ENCODE peak calls at places on chromosomes 5 and 9, in nine cellular contexts. V is HCT116, W is GM23248, A is OCI-LY7, Q is neural progenitor cell, M is MM.1S, D is GM23338, Z is SK-N-SH, B is hepatocyte. C is an unnamed sample.

GRCh38 chr5:177527595-177527994 is 10.8 kb upstream of the DDX41 start:
- DNase-seq in V (no peak), W (no peak), A (no peak), Q (no peak), M (no peak), D (no peak), Z (no peak), B (no peak), C (no peak)

GRCh38 chr5:170536498-170536897 is 32.7 kb downstream of the KCNIP1 start:
- DNase-seq in V (no peak), W (no peak), A (no peak), Q (no peak), M (no peak), D (no peak), Z (no peak), B (no peak), C (no peak)

GRCh38 chr9:128928624-128929023 is 7.8 kb downstream of the PHYHD1 start:
- DNase-seq in V (no peak), W (no peak), A (no peak), Q (no peak), M (no peak), D (no peak), Z (no peak), B (no peak), C (no peak)

GRCh38 chr5:172858511-172858989 is 24.5 kb downstream of the ERGIC1 start:
- DNase-seq in V (no peak), W (peak; percentile 88), A (no peak), Q (no peak), M (no peak), D (no peak), Z (no peak), B (peak; percentile 69), C (peak; percentile 54)

GRCh38 chr5:68178579-68178978 is 37.0 kb upstream of the PIK3R1 start:
- DNase-seq in V (peak; percentile 3), W (no peak), A (no peak), Q (no peak), M (no peak), D (no peak), Z (no peak), B (peak; percentile 12), C (peak; percentile 28)

GRCh38 chr5:159156839-159157238 is 52.5 kb downstream of the RNF145 start:
- DNase-seq in V (peak; percentile 57), W (peak; percentile 82), A (peak; percentile 83), Q (peak; percentile 77), M (peak; percentile 72), D (peak; percentile 89), Z (peak; percentile 68), B (peak; percentile 88), C (peak; percentile 73)

GRCh38 chr5:172411423-172412111 is 42.8 kb downstream of the SH3PXD2B start:
- DNase-seq in V (no peak), W (peak; percentile 70), A (no peak), Q (no peak), M (no peak), D (no peak), Z (no peak), B (peak; percentile 42), C (no peak)

GRCh38 chr9:38343037-38343436 is 49.5 kb upstream of the ALDH1B1 start:
- DNase-seq in V (no peak), W (no peak), A (no peak), Q (no peak), M (no peak), D (no peak), Z (no peak), B (no peak), C (no peak)

GRCh38 chr9:133950206-133950915 is 41.8 kb downstream of the VAV2 start:
- DNase-seq in V (no peak), W (peak; percentile 53), A (no peak), Q (no peak), M (no peak), D (no peak), Z (no peak), B (no peak), C (no peak)

GRCh38 chr5:136034976-136035375 is 6.2 kb downstream of the TGFBI start:
- DNase-seq in V (no peak), W (no peak), A (no peak), Q (no peak), M (no peak), D (no peak), Z (no peak), B (no peak), C (no peak)

GRCh38 chr5:138110266-138110963 is 26.6 kb downstream of the WNT8A start:
- DNase-seq in V (no peak), W (no peak), A (no peak), Q (peak; percentile 46), M (no peak), D (peak; percentile 44), Z (no peak), B (no peak), C (peak; percentile 12)

GRCh38 chr9:133210202-133210532 is 1.1 kb upstream of the OBP2B start:
- DNase-seq in V (peak; percentile 8), W (no peak), A (no peak), Q (no peak), M (no peak), D (no peak), Z (no peak), B (no peak), C (peak; percentile 77)

GRCh38 chr5:135468086-135468485 is 15.9 kb upstream of the TIFAB start:
- DNase-seq in V (no peak), W (no peak), A (no peak), Q (no peak), M (no peak), D (no peak), Z (no peak), B (no peak), C (no peak)

GRCh38 chr9:14690986-14691730 is 2.1 kb downstream of the ZDHHC21 start:
- DNase-seq in V (no peak), W (peak; percentile 34), A (peak; percentile 21), Q (no peak), M (no peak), D (no peak), Z (no peak), B (no peak), C (peak; percentile 64)

GRCh38 chr9:124214596-124215550 is 42.9 kb upstream of the NEK6 start:
- DNase-seq in V (no peak), W (no peak), A (no peak), Q (no peak), M (no peak), D (no peak), Z (no peak), B (no peak), C (no peak)

GRCh38 chr5:16866795-16867584 is 69.1 kb downstream of the MYO10 start:
- DNase-seq in V (no peak), W (no peak), A (no peak), Q (peak; percentile 64), M (no peak), D (peak; percentile 54), Z (peak; percentile 51), B (no peak), C (no peak)

GRCh38 chr5:115542651-115543364 is 1.8 kb downstream of the FEM1C start:
- DNase-seq in V (no peak), W (peak; percentile 17), A (peak; percentile 13), Q (no peak), M (no peak), D (no peak), Z (no peak), B (no peak), C (peak; percentile 9)

GRCh38 chr5:106269252-106269843 is 1401.4 kb downstream of the EFNA5 start:
- DNase-seq in V (peak; percentile 24), W (peak; percentile 50), A (peak; percentile 18), Q (peak; percentile 11), M (no peak), D (peak; percentile 62), Z (no peak), B (peak; percentile 25), C (peak; percentile 65)
- H2AFZ ChIP-seq in V (no peak overlapping the region), W (no peak overlapping the region), A (no peak overlapping the region), Q (no peak overlapping the region), M (no peak overlapping the region), D (no peak overlapping the region), Z (no peak overlapping the region), B (no peak overlapping the region), C (no peak overlapping the region)

GRCh38 chr5:31449962-31450361 is 81.9 kb downstream of the DROSHA start:
- DNase-seq in V (no peak), W (no peak), A (no peak), Q (no peak), M (no peak), D (no peak), Z (no peak), B (no peak), C (no peak)

GRCh38 chr5:31459594-31459993 is 72.3 kb downstream of the DROSHA start:
- DNase-seq in V (no peak), W (peak; percentile 8), A (no peak), Q (no peak), M (no peak), D (no peak), Z (no peak), B (no peak), C (no peak)

GRCh38 chr5:31452314-31452713 is 79.6 kb downstream of the DROSHA start:
- DNase-seq in V (no peak), W (peak; percentile 30), A (no peak), Q (no peak), M (no peak), D (no peak), Z (no peak), B (no peak), C (no peak)

GRCh38 chr5:31453522-31453921 is 78.4 kb downstream of the DROSHA start:
- DNase-seq in V (no peak), W (no peak), A (no peak), Q (peak; percentile 3), M (no peak), D (peak; percentile 79), Z (no peak), B (no peak), C (no peak)

GRCh38 chr5:31455172-31455571 is 76.7 kb downstream of the DROSHA start:
- DNase-seq in V (no peak), W (no peak), A (no peak), Q (no peak), M (no peak), D (no peak), Z (no peak), B (no peak), C (no peak)
- TF ChIP-seq EZH2phosphoT487 in V (no peak), W (no peak), A (no peak), Q (no peak), M (no peak), D (no peak), Z (no peak), B (no peak), C (no peak)

GRCh38 chr9:90706230-90706629 is 63.6 kb upstream of the DIRAS2 start:
- DNase-seq in V (no peak), W (no peak), A (no peak), Q (no peak), M (no peak), D (no peak), Z (no peak), B (no peak), C (no peak)
- H3K27ac ChIP-seq in V (no peak overlapping the region), W (no peak overlapping the region), A (no peak overlapping the region), Q (no peak overlapping the region), M (no peak overlapping the region), D (no peak overlapping the region), Z (no peak overlapping the region), B (no peak overlapping the region), C (no peak overlapping the region)

DNA sequence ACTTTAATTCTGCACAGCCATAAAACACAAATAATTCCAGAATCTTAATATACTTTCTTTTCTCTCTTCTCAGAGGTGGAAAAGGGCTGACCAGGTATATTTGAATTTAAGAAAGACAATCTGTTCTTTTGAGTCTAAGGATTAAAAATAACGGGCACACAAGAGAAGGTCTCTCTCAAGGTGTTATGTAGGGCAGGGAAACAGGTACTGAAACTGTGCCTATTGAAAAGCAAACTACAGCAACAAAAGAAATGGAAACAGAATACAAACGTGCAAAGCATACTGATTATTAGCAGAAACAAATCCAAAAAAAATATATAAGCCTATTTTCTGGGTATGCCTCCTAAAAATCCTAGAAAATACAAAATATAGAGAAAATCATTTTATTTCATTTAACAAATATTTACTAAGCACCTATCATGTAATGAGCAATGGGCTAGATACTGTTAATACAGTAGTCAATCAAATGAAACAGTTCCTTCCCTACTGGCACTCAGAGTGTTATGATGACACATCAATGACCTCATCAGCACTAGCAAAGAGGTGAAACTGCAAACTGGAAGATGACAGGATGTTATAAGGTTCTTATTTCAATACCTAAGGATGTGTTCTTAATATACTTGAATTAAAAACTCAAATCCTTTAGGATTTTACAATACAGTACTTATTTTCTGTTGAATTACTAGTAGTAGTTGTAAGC is 87.7 kb downstream of the AUH start:
- DNase-seq in V (peak; percentile 8), W (peak; percentile 69), A (peak; percentile 63), Q (no peak), M (peak; percentile 55), D (no peak), Z (no peak), B (no peak), C (peak; percentile 47)
- H2AFZ ChIP-seq in V (no peak overlapping the region), W (no peak overlapping the region), A (peak overlapping the region; percentile 33), Q (no peak overlapping the region), M (no peak overlapping the region), D (no peak overlapping the region), Z (no peak overlapping the region), B (no peak overlapping the region), C (no peak overlapping the region)

C was measured in PC-3.